ENCODE peak calls at places on chromosomes 12 and 14, in eight cellular contexts. K, G, A, F, O, P, W and I are unnamed samples.

GRCh38 chr14:69711471-69712216 is 55.3 kb upstream of the SRSF5 start:
- DNase-seq in A (peak; percentile 26), G (no peak), W (no peak), K (no peak), O (no peak), F (no peak), P (no peak), I (peak; percentile 74)

GRCh38 chr12:25242981-25243764 is 7.6 kb downstream of the KRAS start:
- DNase-seq in O (no peak), K (no peak), A (peak; percentile 20), W (no peak), G (no peak), P (no peak), F (no peak), I (no peak)

GRCh38 chr12:132729541-132730320 is 19.1 kb downstream of the PGAM5 start:
- DNase-seq in O (no peak), A (no peak), K (no peak), F (no peak), W (no peak), P (no peak), G (no peak), I (peak; percentile 58)

GRCh38 chr12:124687695-124688301 is 120.4 kb upstream of the NCOR2 start:
- DNase-seq in G (no peak), A (no peak), K (no peak), O (no peak), W (peak; percentile 44), P (no peak), F (peak; percentile 6), I (peak; percentile 63)

GRCh38 chr14:50001999-50002925 is 109.4 kb downstream of the ARF6 start:
- DNase-seq in P (peak; percentile 79), G (no peak), K (no peak), A (peak; percentile 41), W (no peak), O (peak; percentile 48), F (peak; percentile 80), I (peak; percentile 81)

GRCh38 chr14:96151242-96151641 is 53.4 kb upstream of the BDKRB2 start:
- DNase-seq in P (no peak), K (no peak), W (no peak), O (no peak), G (no peak), A (no peak), F (no peak), I (no peak)

GRCh38 chr12:106030210-106031175 is 108.3 kb downstream of the NUAK1 start:
- DNase-seq in F (peak; percentile 0), P (no peak), W (no peak), K (peak; percentile 78), A (no peak), O (no peak), G (no peak), I (no peak)

GRCh38 chr12:51848843-51849735 is 571 bp upstream of the FIGNL2 start:
- DNase-seq in O (no peak), P (no peak), W (no peak), G (no peak), K (no peak), F (no peak), A (no peak), I (peak; percentile 85)

GRCh38 chr14:104389326-104390220 is 190.0 kb upstream of the C14orf180 start:
- DNase-seq in K (peak; percentile 56), P (no peak), A (no peak), F (no peak), O (no peak), G (no peak), W (no peak), I (peak; percentile 53)

GRCh38 chr12:2900642-2901041 is 10.0 kb downstream of the TULP3 start:
- DNase-seq in F (no peak), K (no peak), W (no peak), O (no peak), G (no peak), A (no peak), P (no peak), I (no peak)

GRCh38 chr12:85733984-85734383 is 102.2 kb downstream of the RASSF9 start:
- DNase-seq in G (no peak), K (no peak), W (no peak), A (no peak), F (no peak), O (no peak), P (no peak), I (no peak)

GRCh38 chr14:39083127-39083526 is 19.9 kb downstream of the SEC23A start:
- DNase-seq in F (no peak), A (no peak), O (no peak), P (no peak), K (no peak), W (no peak), G (no peak), I (no peak)

GRCh38 chr12:57737467-57738141 is 938 bp downstream of the AGAP2 start:
- DNase-seq in W (no peak), G (no peak), F (no peak), O (no peak), P (no peak), A (no peak), K (no peak), I (no peak)

GRCh38 chr14:76829016-76829365 is 2.8 kb downstream of the LRRC74A start:
- DNase-seq in F (no peak), O (no peak), G (no peak), P (no peak), K (no peak), A (no peak), W (no peak), I (no peak)

GRCh38 chr14:99742074-99742473 is 51.1 kb upstream of the EML1 start:
- DNase-seq in O (no peak), W (no peak), F (no peak), P (no peak), G (no peak), K (no peak), A (no peak), I (no peak)

GRCh38 chr12:103401421-103401820 is 94.3 kb downstream of the C12orf42 start:
- DNase-seq in W (no peak), K (no peak), F (no peak), G (peak; percentile 27), P (no peak), O (no peak), A (no peak), I (no peak)

GRCh38 chr14:78997811-78998210 is 827.6 kb downstream of the NRXN3 start:
- DNase-seq in K (no peak), W (no peak), O (no peak), P (no peak), A (peak; percentile 17), F (no peak), G (no peak), I (no peak)

GRCh38 chr12:20629414-20630156 is 65.5 kb upstream of the SLCO1C1 start:
- DNase-seq in G (peak; percentile 52), K (no peak), P (no peak), O (no peak), F (no peak), A (peak; percentile 31), W (no peak), I (peak; percentile 69)

GRCh38 chr12:32063796-32064195 is 42.9 kb upstream of the BICD1 start:
- DNase-seq in A (no peak), W (no peak), P (no peak), O (no peak), G (no peak), K (no peak), F (no peak), I (no peak)

GRCh38 chr12:53344824-53345485 is 8.8 kb upstream of the SP7 start:
- DNase-seq in G (no peak), F (peak; percentile 81), W (peak; percentile 11), P (peak; percentile 74), K (no peak), A (peak; percentile 78), O (peak; percentile 54), I (peak; percentile 89)

GRCh38 chr14:63938198-63939005 is 85.6 kb downstream of the SYNE2 start:
- DNase-seq in P (peak; percentile 7), O (no peak), K (no peak), A (no peak), G (peak; percentile 42), W (no peak), F (peak; percentile 9), I (peak; percentile 74)

GRCh38 chr12:47222960-47223847 is 143.4 kb upstream of the AMIGO2 start:
- DNase-seq in O (no peak), F (no peak), P (no peak), A (no peak), G (no peak), W (no peak), K (no peak), I (no peak)

GRCh38 chr14:56585461-56586084 is 6.0 kb downstream of the TMEM260 start:
- DNase-seq in P (no peak), A (no peak), W (peak; percentile 34), G (no peak), K (no peak), O (no peak), F (no peak), I (no peak)

GRCh38 chr12:130948136-130948535 is 5.6 kb upstream of the ADGRD1 start:
- DNase-seq in O (no peak), F (no peak), P (no peak), K (no peak), G (no peak), A (no peak), W (no peak), I (no peak)

GRCh38 chr12:66279127-66279712 is 23.1 kb upstream of the HELB start:
- DNase-seq in G (no peak), A (no peak), F (peak; percentile 35), K (no peak), W (no peak), O (peak; percentile 32), P (no peak), I (no peak)

GRCh38 chr12:51386361-51386760 is 4.8 kb downstream of the GALNT6 start:
- DNase-seq in G (no peak), W (no peak), K (no peak), P (no peak), O (no peak), F (no peak), A (no peak), I (no peak)

GRCh38 chr14:65791551-65791981 is 379.0 kb downstream of the FUT8 start:
- DNase-seq in K (no peak), F (peak; percentile 28), G (peak; percentile 18), A (no peak), O (peak; percentile 8), W (no peak), P (no peak), I (no peak)

GRCh38 chr12:625998-626397 is 37.2 kb downstream of the NINJ2 start:
- DNase-seq in P (no peak), G (no peak), F (no peak), K (no peak), A (no peak), W (no peak), O (no peak), I (no peak)

GRCh38 chr14:24195186-24196070 is at the start of gene TM9SF1:
- DNase-seq in O (peak; percentile 83), K (peak; percentile 90), G (no peak), W (peak; percentile 44), A (peak; percentile 90), F (peak; percentile 92), P (peak; percentile 88), I (peak; percentile 96)

GRCh38 chr12:92602930-92603623 is 99.7 kb upstream of the PLEKHG7 start:
- DNase-seq in A (no peak), G (no peak), W (no peak), F (no peak), O (no peak), P (no peak), K (no peak), I (no peak)

GRCh38 chr14:89600950-89601826 is 184.2 kb upstream of the FOXN3 start:
- DNase-seq in K (no peak), A (no peak), O (no peak), G (no peak), P (no peak), F (no peak), W (no peak), I (no peak)